ENCODE peak calls at places on chromosomes 11 and 22, in ten cellular contexts. One of them, this sample, is unnamed.

GRCh38 chr11:63710476-63711217 is 29.3 kb downstream of the RTN3 start:
- DNase-seq in esophagus squamous epithelium: no peak
- DNase-seq in natural killer cell: no peak
- DNase-seq in suprapubic skin: no peak
- DNase-seq in endothelial cell: no peak
- DNase-seq in SK-N-SH: no peak
- DNase-seq in fibroblast of lung: peak
- DNase-seq in OCI-LY7: no peak
- DNase-seq in transverse colon: peak
- DNase-seq in endothelial cell of umbilical vein: peak
- DNase-seq in this sample: no peak

GRCh38 chr11:47918882-47919495 is 61.4 kb upstream of the PTPRJ start:
- DNase-seq in esophagus squamous epithelium: no peak
- DNase-seq in natural killer cell: no peak
- DNase-seq in suprapubic skin: no peak
- DNase-seq in endothelial cell: no peak
- DNase-seq in SK-N-SH: no peak
- DNase-seq in fibroblast of lung: peak
- DNase-seq in OCI-LY7: no peak
- DNase-seq in transverse colon: no peak
- DNase-seq in endothelial cell of umbilical vein: peak
- DNase-seq in this sample: no peak

GRCh38 chr11:83073248-83073647 is 1.6 kb upstream of the RAB30 start:
- DNase-seq in esophagus squamous epithelium: no peak
- DNase-seq in natural killer cell: no peak
- DNase-seq in suprapubic skin: no peak
- DNase-seq in endothelial cell: no peak
- DNase-seq in SK-N-SH: no peak
- DNase-seq in fibroblast of lung: no peak
- DNase-seq in OCI-LY7: peak
- DNase-seq in transverse colon: no peak
- DNase-seq in endothelial cell of umbilical vein: no peak
- DNase-seq in this sample: no peak

GRCh38 chr11:9405721-9406120 is 21.3 kb downstream of the IPO7 start:
- DNase-seq in esophagus squamous epithelium: no peak
- DNase-seq in natural killer cell: no peak
- DNase-seq in suprapubic skin: no peak
- DNase-seq in endothelial cell: no peak
- DNase-seq in SK-N-SH: peak
- DNase-seq in fibroblast of lung: no peak
- DNase-seq in OCI-LY7: no peak
- DNase-seq in transverse colon: no peak
- DNase-seq in endothelial cell of umbilical vein: no peak
- DNase-seq in this sample: no peak

GRCh38 chr11:98835336-98835735 is 185.4 kb upstream of the CNTN5 start:
- DNase-seq in esophagus squamous epithelium: no peak
- DNase-seq in natural killer cell: no peak
- DNase-seq in suprapubic skin: no peak
- DNase-seq in endothelial cell: no peak
- DNase-seq in SK-N-SH: no peak
- DNase-seq in fibroblast of lung: no peak
- DNase-seq in OCI-LY7: no peak
- DNase-seq in transverse colon: no peak
- DNase-seq in endothelial cell of umbilical vein: no peak
- DNase-seq in this sample: no peak

GRCh38 chr11:76087749-76088148 is 118.6 kb downstream of the WNT11 start:
- DNase-seq in esophagus squamous epithelium: no peak
- DNase-seq in natural killer cell: no peak
- DNase-seq in suprapubic skin: no peak
- DNase-seq in endothelial cell: no peak
- DNase-seq in SK-N-SH: no peak
- DNase-seq in fibroblast of lung: no peak
- DNase-seq in OCI-LY7: no peak
- DNase-seq in transverse colon: no peak
- DNase-seq in endothelial cell of umbilical vein: no peak
- DNase-seq in this sample: no peak

GRCh38 chr11:9265211-9266131 is at the start of gene DENND5A:
- DNase-seq in esophagus squamous epithelium: peak
- DNase-seq in natural killer cell: peak
- DNase-seq in suprapubic skin: peak
- DNase-seq in endothelial cell: peak
- DNase-seq in SK-N-SH: peak
- DNase-seq in fibroblast of lung: peak
- DNase-seq in OCI-LY7: peak
- DNase-seq in transverse colon: peak
- DNase-seq in endothelial cell of umbilical vein: peak
- DNase-seq in this sample: peak

GRCh38 chr11:60345489-60345888 is 18.4 kb downstream of the MS4A6E start:
- DNase-seq in esophagus squamous epithelium: no peak
- DNase-seq in natural killer cell: no peak
- DNase-seq in suprapubic skin: no peak
- DNase-seq in endothelial cell: peak
- DNase-seq in SK-N-SH: no peak
- DNase-seq in fibroblast of lung: no peak
- DNase-seq in OCI-LY7: peak
- DNase-seq in transverse colon: peak
- DNase-seq in endothelial cell of umbilical vein: peak
- DNase-seq in this sample: peak

GRCh38 chr22:45757068-45757467 is 85.4 kb downstream of the ATXN10 start:
- DNase-seq in esophagus squamous epithelium: no peak
- DNase-seq in natural killer cell: no peak
- DNase-seq in suprapubic skin: no peak
- DNase-seq in endothelial cell: no peak
- DNase-seq in SK-N-SH: no peak
- DNase-seq in fibroblast of lung: peak
- DNase-seq in OCI-LY7: no peak
- DNase-seq in transverse colon: no peak
- DNase-seq in endothelial cell of umbilical vein: no peak
- DNase-seq in this sample: no peak

GRCh38 chr11:102061276-102061675 is 14.0 kb downstream of the CFAP300 start:
- DNase-seq in esophagus squamous epithelium: no peak
- DNase-seq in natural killer cell: no peak
- DNase-seq in suprapubic skin: no peak
- DNase-seq in endothelial cell: no peak
- DNase-seq in SK-N-SH: no peak
- DNase-seq in fibroblast of lung: no peak
- DNase-seq in OCI-LY7: no peak
- DNase-seq in transverse colon: no peak
- DNase-seq in endothelial cell of umbilical vein: peak
- DNase-seq in this sample: no peak
- TF ChIP-seq CTCF in esophagus squamous epithelium: no peak
- TF ChIP-seq CTCF in natural killer cell: no peak
- TF ChIP-seq CTCF in suprapubic skin: no peak
- TF ChIP-seq CTCF in endothelial cell: no peak
- TF ChIP-seq CTCF in SK-N-SH: peak
- TF ChIP-seq CTCF in fibroblast of lung: peak
- TF ChIP-seq CTCF in OCI-LY7: no peak
- TF ChIP-seq CTCF in transverse colon: no peak
- TF ChIP-seq CTCF in endothelial cell of umbilical vein: no peak
- TF ChIP-seq CTCF in this sample: no peak

DNA sequence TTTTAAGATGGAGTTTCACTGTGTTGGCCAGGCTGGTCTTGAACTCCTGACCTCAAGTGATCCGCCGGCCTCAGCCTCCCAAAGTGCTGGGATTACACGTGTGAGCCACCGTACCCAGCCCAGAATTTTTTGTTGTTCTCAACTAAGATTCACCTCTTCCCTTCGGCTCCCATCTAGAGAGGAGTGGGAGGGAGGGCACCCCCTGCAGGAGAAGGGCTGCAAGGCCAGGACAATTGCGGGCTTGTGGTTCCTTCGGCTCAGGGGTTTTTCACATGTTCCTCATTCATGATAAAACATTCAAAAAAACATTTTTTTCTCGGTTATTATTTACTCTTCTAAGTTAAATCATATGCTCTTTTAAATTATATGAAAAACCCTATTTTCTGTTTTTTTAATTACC is 201.1 kb upstream of the LRRC4C start:
- DNase-seq in esophagus squamous epithelium: no peak
- DNase-seq in natural killer cell: no peak
- DNase-seq in suprapubic skin: no peak
- DNase-seq in endothelial cell: peak
- DNase-seq in SK-N-SH: no peak
- DNase-seq in fibroblast of lung: no peak
- DNase-seq in OCI-LY7: no peak
- DNase-seq in transverse colon: no peak
- DNase-seq in endothelial cell of umbilical vein: no peak
- DNase-seq in this sample: no peak
- TF ChIP-seq CTCF in esophagus squamous epithelium: no peak
- TF ChIP-seq CTCF in natural killer cell: no peak
- TF ChIP-seq CTCF in suprapubic skin: no peak
- TF ChIP-seq CTCF in endothelial cell: no peak
- TF ChIP-seq CTCF in SK-N-SH: no peak
- TF ChIP-seq CTCF in fibroblast of lung: no peak
- TF ChIP-seq CTCF in OCI-LY7: no peak
- TF ChIP-seq CTCF in transverse colon: no peak
- TF ChIP-seq CTCF in endothelial cell of umbilical vein: no peak
- TF ChIP-seq CTCF in this sample: no peak

GRCh38 chr22:39502109-39502788 is at the start of gene MIEF1:
- DNase-seq in esophagus squamous epithelium: peak
- DNase-seq in natural killer cell: peak
- DNase-seq in suprapubic skin: peak
- DNase-seq in endothelial cell: peak
- DNase-seq in SK-N-SH: peak
- DNase-seq in fibroblast of lung: peak
- DNase-seq in OCI-LY7: peak
- DNase-seq in transverse colon: peak
- DNase-seq in endothelial cell of umbilical vein: peak
- DNase-seq in this sample: peak
- TF ChIP-seq CTCF in esophagus squamous epithelium: peak
- TF ChIP-seq CTCF in natural killer cell: no peak
- TF ChIP-seq CTCF in suprapubic skin: no peak
- TF ChIP-seq CTCF in endothelial cell: no peak
- TF ChIP-seq CTCF in SK-N-SH: no peak
- TF ChIP-seq CTCF in fibroblast of lung: no peak
- TF ChIP-seq CTCF in OCI-LY7: no peak
- TF ChIP-seq CTCF in transverse colon: no peak
- TF ChIP-seq CTCF in endothelial cell of umbilical vein: no peak
- TF ChIP-seq CTCF in this sample: no peak

DNA sequence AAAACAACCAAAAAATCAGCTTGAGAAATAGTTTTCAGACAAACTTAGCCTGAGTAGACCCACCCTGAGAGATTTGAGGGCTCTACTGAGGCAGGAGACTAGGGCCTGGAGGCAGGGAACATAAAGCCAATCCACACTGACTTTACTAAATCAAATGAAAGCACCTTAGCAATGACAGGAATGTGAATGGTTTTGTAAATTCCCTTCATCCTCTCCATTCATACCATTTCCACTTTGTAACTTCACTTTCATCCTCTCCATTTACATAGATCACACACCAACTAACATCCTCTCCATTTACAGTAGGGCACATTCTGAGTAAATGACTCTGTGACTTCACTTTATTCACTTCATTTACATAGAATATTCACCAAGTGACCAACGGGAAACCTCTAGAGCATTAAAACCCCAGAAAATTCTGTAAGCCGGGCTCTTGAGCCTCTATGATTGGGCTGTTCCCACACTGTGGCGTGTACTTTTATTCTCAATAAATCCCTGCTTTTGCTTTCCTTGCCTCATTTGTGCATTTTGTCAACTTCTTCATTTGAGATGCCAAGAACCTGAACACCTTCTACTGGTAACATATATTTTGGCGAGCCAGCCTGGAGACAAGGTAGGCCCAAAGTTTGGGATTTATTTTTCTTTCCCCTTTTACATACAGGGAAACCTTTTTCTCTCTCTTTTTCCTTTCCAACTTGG is 82.9 kb downstream of the PIWIL4 start:
- DNase-seq in esophagus squamous epithelium: no peak
- DNase-seq in natural killer cell: no peak
- DNase-seq in suprapubic skin: no peak
- DNase-seq in endothelial cell: no peak
- DNase-seq in SK-N-SH: no peak
- DNase-seq in fibroblast of lung: peak
- DNase-seq in OCI-LY7: no peak
- DNase-seq in transverse colon: no peak
- DNase-seq in endothelial cell of umbilical vein: no peak
- DNase-seq in this sample: no peak
- TF ChIP-seq CTCF in esophagus squamous epithelium: no peak
- TF ChIP-seq CTCF in natural killer cell: no peak
- TF ChIP-seq CTCF in suprapubic skin: no peak
- TF ChIP-seq CTCF in endothelial cell: no peak
- TF ChIP-seq CTCF in SK-N-SH: no peak
- TF ChIP-seq CTCF in fibroblast of lung: no peak
- TF ChIP-seq CTCF in OCI-LY7: no peak
- TF ChIP-seq CTCF in transverse colon: no peak
- TF ChIP-seq CTCF in endothelial cell of umbilical vein: no peak
- TF ChIP-seq CTCF in this sample: no peak

DNA sequence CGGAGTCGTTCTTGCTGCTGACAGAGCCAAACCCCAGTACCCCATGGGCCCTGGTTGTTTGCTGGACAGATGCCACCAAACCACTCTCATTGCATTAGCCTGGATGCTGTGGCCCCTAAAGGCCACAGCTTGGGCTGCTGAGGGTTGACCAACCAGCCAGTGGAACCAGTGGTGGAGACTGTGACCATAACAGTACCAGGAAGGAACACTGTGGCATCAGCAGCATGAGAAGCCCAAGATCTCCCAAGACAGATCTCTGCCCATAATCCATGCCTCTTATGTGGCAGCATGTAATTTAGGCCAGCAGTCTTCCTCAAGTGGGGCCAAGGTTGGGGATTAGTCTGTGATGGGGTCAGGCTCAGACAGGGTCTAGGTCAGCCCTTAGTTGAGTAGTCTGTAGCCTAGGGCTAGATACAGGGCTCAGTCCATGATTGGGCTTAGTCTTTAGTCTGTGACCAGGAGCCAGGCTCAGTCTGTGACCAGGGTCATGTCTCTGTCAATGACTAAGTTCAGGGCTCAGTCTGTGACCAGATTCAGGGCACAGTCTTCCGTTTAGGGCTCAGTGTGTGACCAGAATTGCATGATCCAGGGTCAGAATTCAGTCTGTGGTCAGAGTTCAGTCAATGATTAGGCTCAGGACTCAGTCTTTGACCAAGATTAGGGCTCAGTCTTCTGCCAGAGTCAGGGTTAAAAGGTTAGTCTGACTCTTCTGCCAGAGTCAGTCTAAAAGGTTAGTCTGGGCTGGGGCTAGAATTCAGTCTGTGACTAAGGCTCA is 4.5 kb upstream of the INPP5J start:
- DNase-seq in esophagus squamous epithelium: no peak
- DNase-seq in natural killer cell: no peak
- DNase-seq in suprapubic skin: no peak
- DNase-seq in endothelial cell: no peak
- DNase-seq in SK-N-SH: no peak
- DNase-seq in fibroblast of lung: no peak
- DNase-seq in OCI-LY7: no peak
- DNase-seq in transverse colon: no peak
- DNase-seq in endothelial cell of umbilical vein: no peak
- DNase-seq in this sample: no peak
- TF ChIP-seq CTCF in esophagus squamous epithelium: no peak
- TF ChIP-seq CTCF in natural killer cell: no peak
- TF ChIP-seq CTCF in suprapubic skin: no peak
- TF ChIP-seq CTCF in endothelial cell: no peak
- TF ChIP-seq CTCF in SK-N-SH: no peak
- TF ChIP-seq CTCF in fibroblast of lung: no peak
- TF ChIP-seq CTCF in OCI-LY7: no peak
- TF ChIP-seq CTCF in transverse colon: no peak
- TF ChIP-seq CTCF in endothelial cell of umbilical vein: no peak
- TF ChIP-seq CTCF in this sample: no peak